ENCODE peak calls at places on chromosome 18, in ten cellular contexts. S is BJ; H is T-helper 9 cell; E is neural progenitor cell; V is mesendoderm; O is effector CD8-positive, alpha-beta T cell; G is fibroblast of the conjunctiva; Z is lung microvascular endothelial cell; L is posterior cingulate gyrus; F is stimulated activated CD8-positive, alpha-beta memory T cell treated with anti-CD3 and anti-CD28 coated beads, Interleukin-7, amount 100 ng/mL, for 48 hours. A is an unnamed sample.

GRCh38 chr18:54149078-54149697 is 75.3 kb downstream of the MBD2 start:
- DNase-seq in S (peak), H (no peak), E (no peak), V (peak), O (no peak), G (peak), Z (peak), L (no peak), F (peak), A (peak)

GRCh38 chr18:9520666-9521065 is 45.4 kb downstream of the RALBP1 start:
- DNase-seq in S (no peak), H (no peak), E (no peak), V (no peak), O (no peak), G (no peak), Z (no peak), L (no peak), F (no peak), A (no peak)

GRCh38 chr18:74546751-74547530 is 12.6 kb downstream of the CNDP1 start:
- DNase-seq in S (peak), H (no peak), E (no peak), V (no peak), O (no peak), G (peak), Z (no peak), L (no peak), F (no peak), A (peak)

GRCh38 chr18:40760251-40760650 is 1194.8 kb upstream of the PIK3C3 start:
- DNase-seq in S (no peak), H (no peak), E (no peak), V (no peak), O (no peak), G (no peak), Z (no peak), L (no peak), F (no peak), A (no peak)

GRCh38 chr18:8121942-8122480 is 487.2 kb upstream of the RAB12 start:
- DNase-seq in S (peak), H (no peak), E (no peak), V (peak), O (no peak), G (no peak), Z (peak), L (no peak), F (no peak), A (peak)

GRCh38 chr18:54209471-54210180 is 14.8 kb downstream of the MBD2 start:
- DNase-seq in S (no peak), H (no peak), E (no peak), V (no peak), O (no peak), G (no peak), Z (no peak), L (no peak), F (no peak), A (no peak)

GRCh38 chr18:49944681-49945080 is 131.3 kb upstream of the ACAA2 start:
- DNase-seq in S (no peak), H (no peak), E (no peak), V (peak), O (no peak), G (peak), Z (no peak), L (no peak), F (no peak), A (no peak)

GRCh38 chr18:23136326-23137092 is 1.2 kb downstream of the CABLES1 start:
- DNase-seq in S (no peak), H (no peak), E (peak), V (peak), O (no peak), G (no peak), Z (peak), L (peak), F (no peak), A (peak)

A was measured in AG08395.